ENCODE peak calls at places on chromosome 1, in seven cellular contexts. D is posterior cingulate gyrus, R is activated T-cell treated with anti-CD3 and anti-CD28 coated beads for 1 hour, M is GM13976, H is HEK293T, O is iPS-NIHi11, W is neural progenitor cell. K is an unnamed sample.

GRCh38 chr1:25647863-25648262 is 31.3 kb downstream of the MAN1C1 start:
- DNase-seq in D (no peak), R (no peak), M (no peak), H (no peak), O (no peak), W (no peak), K (no peak)

GRCh38 chr1:25891606-25892005 is 14.6 kb downstream of the STMN1 start:
- DNase-seq in D (no peak), R (no peak), M (no peak), H (no peak), O (no peak), W (no peak), K (no peak)

GRCh38 chr1:18652791-18653190 is 22.1 kb downstream of the PAX7 start:
- DNase-seq in D (no peak), R (no peak), M (no peak), H (no peak), O (no peak), W (no peak), K (no peak)

GRCh38 chr1:160539896-160540858 is 17.1 kb upstream of the SLAMF6 start:
- DNase-seq in D (no peak), R (peak), M (peak), H (no peak), O (no peak), W (no peak), K (no peak)

GRCh38 chr1:197917813-197918646 is 858 bp downstream of the LHX9 start:
- DNase-seq in D (no peak), R (no peak), M (peak), H (no peak), O (peak), W (peak), K (no peak)

GRCh38 chr1:246121533-246121932 is 385.5 kb downstream of the SMYD3 start:
- DNase-seq in D (no peak), R (no peak), M (no peak), H (no peak), O (no peak), W (no peak), K (no peak)

GRCh38 chr1:237448042-237448441 is 406.1 kb downstream of the RYR2 start:
- DNase-seq in D (no peak), R (no peak), M (no peak), H (no peak), O (no peak), W (no peak), K (no peak)

GRCh38 chr1:172547071-172547470 is 14.1 kb downstream of the SUCO start:
- DNase-seq in D (no peak), R (no peak), M (no peak), H (no peak), O (no peak), W (no peak), K (no peak)

GRCh38 chr1:3584915-3585314 is 26.4 kb downstream of the MEGF6 start:
- DNase-seq in D (no peak), R (no peak), M (no peak), H (no peak), O (no peak), W (no peak), K (no peak)

GRCh38 chr1:78044796-78045599 is 768 bp upstream of the GIPC2 start:
- DNase-seq in D (no peak), R (no peak), M (no peak), H (no peak), O (peak), W (no peak), K (no peak)

K was measured in iPS DF 19.7.